ENCODE peak calls at places on chromosomes 11 and 22, in five cellular contexts. G, D, R, C and J are unnamed samples.

GRCh38 chr22:30354644-30355043 is 2.0 kb downstream of the SF3A1 start:
- DNase-seq in G (no peak), D (no peak), R (no peak), C (no peak), J (no peak)

GRCh38 chr22:25702571-25703167 is 39.3 kb upstream of the MYO18B start:
- DNase-seq in G (no peak), D (no peak), R (no peak), C (no peak), J (peak; percentile 32)

GRCh38 chr22:50599816-50600454 is 658 bp upstream of the MAPK8IP2 start:
- DNase-seq in G (no peak), D (peak; percentile 80), R (peak; percentile 51), C (peak; percentile 59), J (peak; percentile 71)

GRCh38 chr11:130999992-131000770 is 83.9 kb upstream of the SNX19 start:
- DNase-seq in G (peak; percentile 80), D (no peak), R (no peak), C (no peak), J (no peak)

GRCh38 chr11:85685820-85686459 is at the start of gene CCDC89:
- DNase-seq in G (peak; percentile 73), D (no peak), R (peak; percentile 59), C (peak; percentile 30), J (no peak)

GRCh38 chr22:48459859-48460823 is 1367.5 kb downstream of the BRD1 start:
- DNase-seq in G (no peak), D (no peak), R (no peak), C (no peak), J (no peak)

GRCh38 chr11:104830080-104830479 is 68.2 kb downstream of the CASP12 start:
- DNase-seq in G (peak; percentile 42), D (no peak), R (no peak), C (no peak), J (no peak)

GRCh38 chr22:37427128-37427710 is at the start of gene ELFN2:
- DNase-seq in G (no peak), D (peak; percentile 43), R (no peak), C (peak; percentile 43), J (no peak)

GRCh38 chr22:26428515-26429457 is at the start of gene ASPHD2:
- DNase-seq in G (no peak), D (peak; percentile 64), R (peak; percentile 69), C (peak; percentile 73), J (peak; percentile 85)

GRCh38 chr11:102158151-102158734 is 48.0 kb downstream of the YAP1 start:
- DNase-seq in G (no peak), D (no peak), R (peak; percentile 47), C (no peak), J (no peak)

GRCh38 chr22:19730141-19730661 is 6.9 kb downstream of the GP1BB start:
- DNase-seq in G (no peak), D (no peak), R (no peak), C (no peak), J (no peak)

GRCh38 chr11:95322546-95322945 is 91.5 kb upstream of the SESN3 start:
- DNase-seq in G (no peak), D (no peak), R (no peak), C (no peak), J (no peak)

GRCh38 chr11:61027141-61027840 is 55.8 kb downstream of the CD6 start:
- DNase-seq in G (no peak), D (no peak), R (no peak), C (no peak), J (peak; percentile 74)

GRCh38 chr22:30262112-30262511 is 4.5 kb downstream of the OSM start:
- DNase-seq in G (no peak), D (no peak), R (no peak), C (no peak), J (no peak)

GRCh38 chr11:747176-748006 is at the start of gene TALDO1:
- DNase-seq in G (peak; percentile 10), D (peak; percentile 94), R (peak; percentile 93), C (peak; percentile 95), J (peak; percentile 89)

GRCh38 chr22:40595497-40596234 is 40.9 kb downstream of the MRTFA start:
- DNase-seq in G (no peak), D (no peak), R (no peak), C (no peak), J (no peak)

GRCh38 chr11:45470151-45471001 is 184.2 kb upstream of the SYT13 start:
- DNase-seq in G (peak; percentile 79), D (no peak), R (no peak), C (no peak), J (no peak)

GRCh38 chr11:128174465-128175101 is 412.8 kb downstream of the ETS1 start:
- DNase-seq in G (peak; percentile 67), D (peak; percentile 22), R (no peak), C (no peak), J (no peak)

GRCh38 chr11:111676878-111677585 is 74.8 kb downstream of the SIK2 start:
- DNase-seq in G (no peak), D (no peak), R (no peak), C (no peak), J (no peak)

GRCh38 chr11:25737071-25737675 is 594.8 kb upstream of the ANO3 start:
- DNase-seq in G (no peak), D (no peak), R (no peak), C (no peak), J (no peak)

GRCh38 chr11:113407163-113407562 is 19.6 kb downstream of the ANKK1 start:
- DNase-seq in G (no peak), D (no peak), R (no peak), C (no peak), J (no peak)

GRCh38 chr22:19173047-19174035 is 5.2 kb downstream of the SLC25A1 start:
- DNase-seq in G (no peak), D (no peak), R (peak; percentile 86), C (no peak), J (no peak)

GRCh38 chr22:48343461-48343860 is 1484.2 kb downstream of the BRD1 start:
- DNase-seq in G (no peak), D (no peak), R (no peak), C (no peak), J (no peak)

GRCh38 chr11:2940166-2940929 is 11.1 kb upstream of the PHLDA2 start:
- DNase-seq in G (no peak), D (no peak), R (peak; percentile 87), C (peak; percentile 70), J (peak; percentile 72)

GRCh38 chr11:46392421-46393230 is 1.1 kb upstream of the CHRM4 start:
- DNase-seq in G (peak; percentile 17), D (peak; percentile 90), R (peak; percentile 85), C (peak; percentile 87), J (peak; percentile 81)

GRCh38 chr11:111081021-111081511 is 164.5 kb upstream of the POU2AF2 start:
- DNase-seq in G (no peak), D (no peak), R (no peak), C (no peak), J (no peak)

GRCh38 chr11:22802861-22803260 is 26.7 kb downstream of the SVIP start:
- DNase-seq in G (no peak), D (no peak), R (no peak), C (no peak), J (no peak)

GRCh38 chr11:32259641-32260081 is 168.8 kb downstream of the RCN1 start:
- DNase-seq in G (no peak), D (no peak), R (no peak), C (no peak), J (peak; percentile 18)

GRCh38 chr11:78831571-78831970 is 256.9 kb upstream of the NARS2 start:
- DNase-seq in G (no peak), D (no peak), R (no peak), C (no peak), J (no peak)

GRCh38 chr11:78830277-78830676 is 255.6 kb upstream of the NARS2 start:
- DNase-seq in G (no peak), D (no peak), R (no peak), C (no peak), J (no peak)

GRCh38 chr11:78833237-78833636 is 258.6 kb upstream of the NARS2 start:
- DNase-seq in G (no peak), D (no peak), R (no peak), C (no peak), J (no peak)

GRCh38 chr11:78834886-78835285 is 260.2 kb upstream of the NARS2 start:
- DNase-seq in G (no peak), D (no peak), R (no peak), C (no peak), J (no peak)

DNA sequence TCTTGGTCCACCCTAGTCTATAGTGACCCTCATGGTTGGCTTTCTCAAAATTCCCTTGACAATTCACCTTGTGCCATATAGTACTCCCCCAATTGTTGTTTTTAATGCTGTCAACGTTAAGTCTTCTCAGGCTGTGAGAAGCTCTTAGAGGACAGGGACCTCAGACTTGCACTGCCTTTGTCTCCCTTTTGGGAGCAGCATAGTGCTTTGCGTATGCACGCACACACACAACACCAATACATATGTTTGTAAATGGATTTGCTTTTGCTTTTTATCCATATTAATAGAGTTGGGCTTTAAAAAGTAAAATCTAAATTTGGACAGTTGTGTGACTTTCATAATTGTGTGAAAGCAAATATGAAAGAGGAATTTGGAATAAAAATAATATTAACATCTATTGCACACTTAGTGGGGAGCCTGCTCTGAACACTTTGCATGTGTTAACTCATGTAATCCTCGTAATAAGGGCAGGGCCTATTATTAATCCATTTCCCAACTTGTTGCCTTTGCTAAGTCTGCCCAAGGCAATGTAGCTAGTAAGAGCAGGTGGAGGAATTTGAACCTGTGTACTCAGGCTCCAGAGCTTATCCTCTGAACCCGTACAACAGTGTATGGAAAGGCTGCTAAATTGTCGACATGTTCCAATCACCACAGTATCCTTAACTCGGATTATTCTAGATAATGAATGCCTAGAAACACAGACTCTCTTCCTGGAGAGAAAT is 257.7 kb upstream of the NARS2 start:
- DNase-seq in G (no peak), D (no peak), R (no peak), C (no peak), J (no peak)
- TF ChIP-seq CTCF in G (peak; percentile 13), D (no peak), R (no peak), C (no peak), J (no peak)

GRCh38 chr11:123303924-123304323 is 108.9 kb upstream of the CLMP start:
- DNase-seq in G (no peak), D (no peak), R (no peak), C (no peak), J (no peak)
- TF ChIP-seq CTCF in G (no peak), D (no peak), R (no peak), C (no peak), J (no peak)

GRCh38 chr11:19201737-19202605 is at the start of gene CSRP3:
- DNase-seq in G (no peak), D (no peak), R (no peak), C (no peak), J (no peak)
- TF ChIP-seq CTCF in G (no peak), D (no peak), R (no peak), C (no peak), J (no peak)

DNA sequence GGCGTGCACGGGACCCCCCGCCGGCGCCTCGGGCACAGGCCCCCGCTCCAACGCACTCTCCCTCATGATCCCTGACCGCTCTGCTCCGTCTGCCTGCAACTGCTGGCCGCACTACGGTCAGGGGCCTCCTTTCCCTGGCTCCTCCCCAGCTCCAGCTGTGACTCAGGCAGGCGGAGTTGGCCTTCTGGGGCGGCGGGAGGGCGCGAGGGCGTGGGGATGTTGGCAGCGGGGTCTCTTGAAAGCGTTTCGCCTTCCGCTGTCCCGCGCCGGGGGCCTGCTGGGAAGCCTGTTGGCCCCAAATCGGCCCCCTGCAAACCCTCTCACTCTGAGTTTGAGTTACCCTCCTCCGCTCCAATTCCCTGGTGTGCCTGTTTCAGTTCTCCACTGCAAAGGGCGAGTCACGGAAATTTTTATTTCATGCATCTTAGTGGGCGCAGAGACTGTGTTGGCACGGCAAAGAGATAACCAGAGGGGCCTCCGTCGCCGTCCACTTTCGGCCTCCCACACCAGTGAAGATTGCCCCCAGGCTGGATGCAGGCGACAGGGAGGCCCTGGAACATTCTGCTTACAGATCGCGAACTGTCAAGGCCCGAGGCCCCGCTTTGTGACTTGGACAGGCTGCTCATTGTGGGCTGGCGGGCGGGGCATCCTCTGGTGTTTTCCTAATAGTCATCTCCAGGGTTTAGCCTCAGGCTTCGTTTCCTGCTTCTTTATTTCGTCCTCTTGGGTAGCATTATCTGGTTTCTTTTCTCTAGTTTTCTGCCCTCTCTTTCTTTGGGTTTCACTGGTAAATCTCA is at the start of gene CAVIN3:
- DNase-seq in G (no peak), D (peak; percentile 56), R (peak; percentile 77), C (peak; percentile 70), J (peak; percentile 93)
- TF ChIP-seq CTCF in G (no peak), D (no peak), R (no peak), C (no peak), J (no peak)